ENCODE peak calls at places on chromosomes 6 and 20, in four cellular contexts. S is A549, O is WTC11, E is K562. C is an unnamed sample.

GRCh38 chr6:162343902-162344226 is 383.7 kb downstream of the PRKN start:
- DNase-seq in S (no peak), O (no peak), E (no peak), C (no peak)

GRCh38 chr20:25508083-25508770 is 77.1 kb downstream of the NINL start:
- DNase-seq in S (peak), O (no peak), E (no peak), C (peak)

GRCh38 chr6:110748458-110748857 is 66.8 kb downstream of the CDK19 start:
- DNase-seq in S (no peak), O (no peak), E (no peak), C (no peak)

GRCh38 chr20:48404598-48404997 is 423.2 kb downstream of the PREX1 start:
- DNase-seq in S (peak), O (no peak), E (no peak), C (peak)

GRCh38 chr20:42352096-42352495 is 733.9 kb upstream of the CHD6 start:
- DNase-seq in S (no peak), O (no peak), E (no peak), C (no peak)

GRCh38 chr6:142045380-142046270 is 87.1 kb upstream of the GJE1 start:
- DNase-seq in S (no peak), O (no peak), E (no peak), C (no peak)

GRCh38 chr6:137467211-137467610 is 27.0 kb downstream of the OLIG3 start:
- DNase-seq in S (no peak), O (no peak), E (no peak), C (no peak)

GRCh38 chr6:129683606-129684322 is 26.2 kb downstream of the ARHGAP18 start:
- DNase-seq in S (peak), O (no peak), E (peak), C (peak)

GRCh38 chr20:9617940-9618339 is 103.5 kb downstream of the LAMP5 start:
- DNase-seq in S (peak), O (peak), E (no peak), C (peak)

GRCh38 chr6:134826889-134827737 is 122.8 kb downstream of the ALDH8A1 start:
- DNase-seq in S (no peak), O (no peak), E (no peak), C (no peak)

GRCh38 chr6:88662653-88663174 is 300.7 kb downstream of the RNGTT start:
- DNase-seq in S (no peak), O (no peak), E (no peak), C (no peak)

GRCh38 chr20:20454367-20454766 is 86.5 kb downstream of the INSM1 start:
- DNase-seq in S (no peak), O (no peak), E (no peak), C (no peak)

GRCh38 chr6:101543796-101544195 is 150.3 kb downstream of the GRIK2 start:
- DNase-seq in S (no peak), O (no peak), E (no peak), C (no peak)

GRCh38 chr20:50408526-50409364 is 101.4 kb upstream of the PTPN1 start:
- DNase-seq in S (no peak), O (no peak), E (no peak), C (no peak)

GRCh38 chr6:136772685-136773472 is 19.4 kb downstream of the MAP3K5 start:
- DNase-seq in S (no peak), O (peak), E (no peak), C (no peak)

GRCh38 chr6:26224940-26225847 is 138.0 kb downstream of the HFE start:
- DNase-seq in S (no peak), O (peak), E (no peak), C (no peak)

GRCh38 chr6:41367700-41368099 is 32.3 kb downstream of the NCR2 start:
- DNase-seq in S (peak), O (peak), E (peak), C (peak)

GRCh38 chr6:149094934-149095341 is 222.6 kb upstream of the TAB2 start:
- DNase-seq in S (no peak), O (no peak), E (no peak), C (no peak)

GRCh38 chr20:15081301-15081700 is 743.9 kb upstream of the FLRT3 start:
- DNase-seq in S (no peak), O (no peak), E (no peak), C (no peak)

GRCh38 chr20:37234254-37234581 is 27.4 kb downstream of the GHRH start:
- DNase-seq in S (no peak), O (no peak), E (no peak), C (no peak)

GRCh38 chr20:4708856-4709255 is 12.9 kb upstream of the PRND start:
- DNase-seq in S (no peak), O (no peak), E (no peak), C (no peak)

GRCh38 chr6:30101423-30101938 is 11.4 kb downstream of the TRIM31 start:
- DNase-seq in S (peak), O (no peak), E (no peak), C (peak)

GRCh38 chr20:21105429-21106170 is 558 bp downstream of the LINC00237 start:
- DNase-seq in S (no peak), O (peak), E (no peak), C (no peak)

DNA sequence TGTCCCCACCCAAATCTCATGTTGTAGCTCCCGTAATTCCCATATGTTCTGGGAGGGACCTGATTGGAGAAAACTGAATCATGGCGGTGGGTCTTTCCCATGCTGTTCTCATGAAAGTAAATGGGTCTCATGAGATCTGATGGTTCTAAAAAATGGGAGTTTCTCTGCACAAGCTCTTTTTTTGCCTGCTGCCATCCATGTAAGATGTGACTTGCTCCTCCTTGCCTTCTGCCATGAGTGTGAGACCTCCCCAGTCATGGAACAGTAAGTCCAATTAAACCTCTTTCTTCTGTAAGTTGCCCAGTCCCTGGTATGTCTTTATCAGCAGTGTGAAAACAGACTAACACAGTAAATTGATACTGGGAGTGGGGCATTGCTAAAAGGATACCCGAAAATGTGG is 1218.4 kb upstream of the CITED2 start:
- DNase-seq in S (no peak), O (no peak), E (no peak), C (no peak)
- TF ChIP-seq HMGXB4 in S (no peak), O (no peak), E (no peak), C (no peak)

DNA sequence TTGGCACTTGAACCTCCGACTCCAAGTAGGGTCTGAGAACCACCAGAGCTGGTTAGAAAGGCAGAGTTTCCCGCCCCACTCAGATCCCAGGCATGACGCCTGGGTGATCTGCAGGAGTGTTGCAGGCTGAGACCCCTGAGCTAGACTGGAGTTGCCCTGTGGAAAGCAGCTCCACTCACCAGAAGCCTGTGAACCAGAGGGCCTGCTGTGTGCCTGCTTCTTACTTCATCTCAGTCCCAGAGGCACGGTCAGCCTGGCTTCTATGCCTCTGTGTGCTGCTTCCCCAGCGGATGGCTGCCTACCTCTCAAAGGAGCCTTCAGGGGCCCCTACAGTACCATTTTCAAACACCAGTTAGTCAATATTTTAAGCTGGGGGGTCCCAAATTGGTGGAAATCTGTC is 15.6 kb upstream of the CCN6 start:
- DNase-seq in S (no peak), O (no peak), E (no peak), C (no peak)
- TF ChIP-seq HMGXB4 in S (no peak), O (no peak), E (no peak), C (no peak)

GRCh38 chr6:105153676-105154075 is 26.1 kb downstream of the POPDC3 start:
- DNase-seq in S (no peak), O (no peak), E (no peak), C (no peak)
- TF ChIP-seq HMGXB4 in S (no peak), O (no peak), E (no peak), C (no peak)

GRCh38 chr20:33339515-33340058 is 56.6 kb downstream of the BPIFB1 start:
- DNase-seq in S (no peak), O (no peak), E (peak), C (peak)
- TF ChIP-seq HMGXB4 in S (no peak), O (no peak), E (no peak), C (no peak)

GRCh38 chr6:150767585-150768164 is 97.8 kb upstream of the MTHFD1L start:
- DNase-seq in S (no peak), O (peak), E (no peak), C (no peak)

GRCh38 chr6:150765457-150765764 is 100.1 kb upstream of the MTHFD1L start:
- DNase-seq in S (no peak), O (no peak), E (no peak), C (no peak)

GRCh38 chr6:150764638-150765456 is 100.7 kb upstream of the MTHFD1L start:
- DNase-seq in S (no peak), O (no peak), E (no peak), C (no peak)

GRCh38 chr6:150767161-150767560 is 98.3 kb upstream of the MTHFD1L start:
- DNase-seq in S (no peak), O (no peak), E (no peak), C (no peak)

GRCh38 chr6:150766201-150766997 is 99.1 kb upstream of the MTHFD1L start:
- DNase-seq in S (no peak), O (no peak), E (no peak), C (no peak)
- TF ChIP-seq HMGXB4 in S (no peak), O (no peak), E (no peak), C (no peak)

GRCh38 chr20:23049201-23049932 is at the start of gene THBD:
- DNase-seq in S (peak), O (peak), E (no peak), C (no peak)

GRCh38 chr20:23047001-23047737 is 2.3 kb downstream of the THBD start:
- DNase-seq in S (no peak), O (no peak), E (no peak), C (no peak)

GRCh38 chr20:23048283-23049200 is 930 bp downstream of the THBD start:
- DNase-seq in S (peak), O (peak), E (no peak), C (no peak)

GRCh38 chr20:23046431-23046830 is 3.0 kb downstream of the THBD start:
- DNase-seq in S (no peak), O (no peak), E (no peak), C (no peak)

DNA sequence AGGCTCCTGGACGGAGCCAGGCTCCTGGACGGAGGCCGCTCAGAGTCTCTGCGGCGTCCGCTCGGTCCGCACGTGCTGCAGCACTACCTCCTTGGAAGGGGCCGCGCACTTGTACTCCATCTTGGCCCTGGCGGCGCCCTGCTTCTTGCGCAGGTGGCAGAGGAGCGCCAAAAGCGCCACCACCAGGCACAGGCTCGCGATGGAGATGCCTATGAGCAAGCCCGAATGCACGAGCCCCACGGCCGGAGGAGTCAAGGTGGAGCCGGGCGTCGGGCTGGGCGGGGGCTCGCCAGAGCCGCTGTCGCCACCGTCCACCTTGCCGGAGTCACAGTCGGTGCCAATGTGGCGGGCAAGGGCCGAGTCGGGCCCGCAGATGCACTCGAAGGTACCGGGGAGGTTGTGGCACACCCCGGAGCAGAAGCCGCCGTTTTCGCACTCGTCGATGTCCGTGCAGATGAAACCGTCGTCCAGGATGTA is 1.7 kb downstream of the THBD start:
- DNase-seq in S (no peak), O (peak), E (no peak), C (no peak)
- TF ChIP-seq HMGXB4 in S (no peak), O (no peak), E (no peak), C (no peak)

GRCh38 chr6:77424761-77425160 is 38.5 kb downstream of the HTR1B start:
- DNase-seq in S (no peak), O (no peak), E (no peak), C (no peak)
- TF ChIP-seq HMGXB4 in S (no peak), O (no peak), E (no peak), C (no peak)

GRCh38 chr20:10861086-10861485 is 187.3 kb upstream of the JAG1 start:
- DNase-seq in S (no peak), O (no peak), E (no peak), C (no peak)
- TF ChIP-seq HMGXB4 in S (no peak), O (no peak), E (no peak), C (no peak)

DNA sequence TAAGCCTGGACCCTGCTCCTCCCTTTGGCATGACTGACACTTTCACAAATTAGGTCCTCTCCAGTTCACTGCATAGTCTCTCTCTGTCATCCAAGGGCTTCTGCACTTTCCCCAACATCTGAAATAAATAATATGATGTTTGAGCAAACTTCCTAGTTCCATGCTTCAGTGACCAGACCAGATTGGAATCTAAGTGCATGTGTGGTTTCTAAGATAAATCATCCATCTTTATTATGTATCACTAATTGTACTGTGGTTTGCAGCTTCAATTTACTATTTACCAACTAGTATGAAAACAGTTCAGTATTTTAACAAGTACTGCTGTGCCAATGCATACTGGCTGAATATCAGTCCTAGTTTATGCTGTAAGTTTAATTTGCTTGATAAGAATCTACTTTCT is 18.7 kb downstream of the SESN1 start:
- DNase-seq in S (no peak), O (no peak), E (no peak), C (no peak)
- TF ChIP-seq HMGXB4 in S (no peak), O (no peak), E (no peak), C (no peak)

GRCh38 chr6:46983007-46983411 is 59.1 kb downstream of the ADGRF1 start:
- DNase-seq in S (peak), O (no peak), E (no peak), C (no peak)

GRCh38 chr6:46989384-46989783 is 52.7 kb downstream of the ADGRF1 start:
- DNase-seq in S (no peak), O (no peak), E (no peak), C (no peak)

GRCh38 chr6:46990031-46990644 is 52.0 kb downstream of the ADGRF1 start:
- DNase-seq in S (no peak), O (no peak), E (no peak), C (no peak)

GRCh38 chr6:46985943-46986342 is 56.2 kb downstream of the ADGRF1 start:
- DNase-seq in S (no peak), O (no peak), E (no peak), C (no peak)
- TF ChIP-seq HMGXB4 in S (no peak), O (no peak), E (no peak), C (no peak)

C was measured in HepG2.